ENCODE peak calls at places on chromosomes 5 and 9, in seven cellular contexts. One of them, this sample, is unnamed.
A peak's percentile ranks its signal among the peaks of the same experiment; 100 is the strongest.

GRCh38 chr9:108105885-108106284 is 616.3 kb upstream of the KLF4 start:
- DNase-seq in CD8-positive, alpha-beta T cell: no peak
- DNase-seq in fibroblast of pulmonary artery: no peak
- DNase-seq in lower leg skin: no peak
- DNase-seq in naive thymus-derived CD4-positive, alpha-beta T cell: no peak
- DNase-seq in brain microvascular endothelial cell: no peak
- DNase-seq in lower lobe of right lung: no peak
- DNase-seq in this sample: no peak

GRCh38 chr5:33235824-33236223 is 204.9 kb upstream of the TARS1 start:
- DNase-seq in fibroblast of pulmonary artery: no peak
- DNase-seq in brain microvascular endothelial cell: no peak
- DNase-seq in lower leg skin: no peak
- DNase-seq in naive thymus-derived CD4-positive, alpha-beta T cell: no peak
- DNase-seq in lower lobe of right lung: no peak
- DNase-seq in CD8-positive, alpha-beta T cell: no peak
- DNase-seq in this sample: no peak

GRCh38 chr5:19492861-19493260 is 495.1 kb downstream of the CDH18 start:
- DNase-seq in lower leg skin: no peak
- DNase-seq in naive thymus-derived CD4-positive, alpha-beta T cell: no peak
- DNase-seq in fibroblast of pulmonary artery: no peak
- DNase-seq in CD8-positive, alpha-beta T cell: no peak
- DNase-seq in lower lobe of right lung: no peak
- DNase-seq in brain microvascular endothelial cell: no peak
- DNase-seq in this sample: no peak

GRCh38 chr5:103562453-103563157 is at the start of gene NUDT12:
- DNase-seq in lower leg skin: peak; percentile 91
- DNase-seq in brain microvascular endothelial cell: peak; percentile 75
- DNase-seq in naive thymus-derived CD4-positive, alpha-beta T cell: peak; percentile 31
- DNase-seq in lower lobe of right lung: peak; percentile 71
- DNase-seq in CD8-positive, alpha-beta T cell: no peak
- DNase-seq in fibroblast of pulmonary artery: peak; percentile 80
- DNase-seq in this sample: peak; percentile 20

GRCh38 chr9:101098392-101098791 is 69.9 kb downstream of the PLPPR1 start:
- DNase-seq in lower lobe of right lung: no peak
- DNase-seq in brain microvascular endothelial cell: no peak
- DNase-seq in CD8-positive, alpha-beta T cell: no peak
- DNase-seq in fibroblast of pulmonary artery: no peak
- DNase-seq in naive thymus-derived CD4-positive, alpha-beta T cell: no peak
- DNase-seq in lower leg skin: no peak
- DNase-seq in this sample: no peak

GRCh38 chr9:2934883-2935282 is 91.0 kb upstream of the PUM3 start:
- DNase-seq in lower leg skin: no peak
- DNase-seq in lower lobe of right lung: no peak
- DNase-seq in naive thymus-derived CD4-positive, alpha-beta T cell: no peak
- DNase-seq in CD8-positive, alpha-beta T cell: no peak
- DNase-seq in fibroblast of pulmonary artery: no peak
- DNase-seq in brain microvascular endothelial cell: no peak
- DNase-seq in this sample: no peak

GRCh38 chr5:87347841-87348240 is 64.9 kb downstream of the CCNH start:
- DNase-seq in naive thymus-derived CD4-positive, alpha-beta T cell: no peak
- DNase-seq in CD8-positive, alpha-beta T cell: no peak
- DNase-seq in lower leg skin: no peak
- DNase-seq in brain microvascular endothelial cell: no peak
- DNase-seq in fibroblast of pulmonary artery: no peak
- DNase-seq in lower lobe of right lung: no peak
- DNase-seq in this sample: peak; percentile 41

GRCh38 chr5:68953885-68954617 is 139.8 kb upstream of the SLC30A5 start:
- DNase-seq in CD8-positive, alpha-beta T cell: no peak
- DNase-seq in fibroblast of pulmonary artery: peak; percentile 48
- DNase-seq in lower leg skin: no peak
- DNase-seq in naive thymus-derived CD4-positive, alpha-beta T cell: no peak
- DNase-seq in brain microvascular endothelial cell: no peak
- DNase-seq in lower lobe of right lung: no peak
- DNase-seq in this sample: no peak

GRCh38 chr5:171521219-171521633 is 101.8 kb downstream of the FGF18 start:
- DNase-seq in naive thymus-derived CD4-positive, alpha-beta T cell: no peak
- DNase-seq in lower lobe of right lung: no peak
- DNase-seq in fibroblast of pulmonary artery: peak; percentile 84
- DNase-seq in brain microvascular endothelial cell: peak; percentile 84
- DNase-seq in CD8-positive, alpha-beta T cell: no peak
- DNase-seq in lower leg skin: no peak
- DNase-seq in this sample: peak; percentile 76

GRCh38 chr5:118580959-118581358 is 407.4 kb downstream of the DTWD2 start:
- DNase-seq in lower leg skin: no peak
- DNase-seq in naive thymus-derived CD4-positive, alpha-beta T cell: no peak
- DNase-seq in fibroblast of pulmonary artery: no peak
- DNase-seq in CD8-positive, alpha-beta T cell: no peak
- DNase-seq in lower lobe of right lung: no peak
- DNase-seq in brain microvascular endothelial cell: no peak
- DNase-seq in this sample: no peak

GRCh38 chr5:92329759-92330158 is 946.6 kb upstream of the ARRDC3 start:
- DNase-seq in brain microvascular endothelial cell: no peak
- DNase-seq in naive thymus-derived CD4-positive, alpha-beta T cell: no peak
- DNase-seq in CD8-positive, alpha-beta T cell: no peak
- DNase-seq in lower lobe of right lung: no peak
- DNase-seq in lower leg skin: no peak
- DNase-seq in fibroblast of pulmonary artery: no peak
- DNase-seq in this sample: no peak

GRCh38 chr5:178370102-178370501 is 137.5 kb upstream of the PHYKPL start:
- DNase-seq in brain microvascular endothelial cell: no peak
- DNase-seq in naive thymus-derived CD4-positive, alpha-beta T cell: no peak
- DNase-seq in fibroblast of pulmonary artery: no peak
- DNase-seq in lower leg skin: no peak
- DNase-seq in CD8-positive, alpha-beta T cell: no peak
- DNase-seq in lower lobe of right lung: no peak
- DNase-seq in this sample: no peak

GRCh38 chr9:35750256-35750531 is 1.1 kb downstream of the RGP1 start:
- DNase-seq in fibroblast of pulmonary artery: no peak
- DNase-seq in naive thymus-derived CD4-positive, alpha-beta T cell: no peak
- DNase-seq in brain microvascular endothelial cell: no peak
- DNase-seq in lower lobe of right lung: no peak
- DNase-seq in lower leg skin: no peak
- DNase-seq in CD8-positive, alpha-beta T cell: no peak
- DNase-seq in this sample: no peak
- H3K4me3 ChIP-seq in fibroblast of pulmonary artery: peak overlapping the region; percentile 94
- H3K4me3 ChIP-seq in naive thymus-derived CD4-positive, alpha-beta T cell: peak overlapping the region; percentile 84
- H3K4me3 ChIP-seq in brain microvascular endothelial cell: peak overlapping the region; percentile 85
- H3K4me3 ChIP-seq in lower lobe of right lung: peak overlapping the region; percentile 95
- H3K4me3 ChIP-seq in lower leg skin: no peak overlapping the region
- H3K4me3 ChIP-seq in CD8-positive, alpha-beta T cell: peak overlapping the region; percentile 80
- H3K4me3 ChIP-seq in this sample: peak overlapping the region; percentile 97

GRCh38 chr5:174608631-174609097 is 115.7 kb upstream of the MSX2 start:
- DNase-seq in brain microvascular endothelial cell: no peak
- DNase-seq in lower lobe of right lung: peak; percentile 85
- DNase-seq in CD8-positive, alpha-beta T cell: no peak
- DNase-seq in naive thymus-derived CD4-positive, alpha-beta T cell: no peak
- DNase-seq in fibroblast of pulmonary artery: no peak
- DNase-seq in lower leg skin: peak; percentile 90
- DNase-seq in this sample: peak; percentile 97
- H3K4me3 ChIP-seq in brain microvascular endothelial cell: no peak overlapping the region
- H3K4me3 ChIP-seq in lower lobe of right lung: no peak overlapping the region
- H3K4me3 ChIP-seq in CD8-positive, alpha-beta T cell: no peak overlapping the region
- H3K4me3 ChIP-seq in naive thymus-derived CD4-positive, alpha-beta T cell: no peak overlapping the region
- H3K4me3 ChIP-seq in fibroblast of pulmonary artery: no peak overlapping the region
- H3K4me3 ChIP-seq in lower leg skin: no peak overlapping the region
- H3K4me3 ChIP-seq in this sample: no peak overlapping the region

GRCh38 chr5:1029945-1030625 is 21.5 kb downstream of the NKD2 start:
- DNase-seq in lower lobe of right lung: no peak
- DNase-seq in brain microvascular endothelial cell: no peak
- DNase-seq in fibroblast of pulmonary artery: no peak
- DNase-seq in CD8-positive, alpha-beta T cell: no peak
- DNase-seq in naive thymus-derived CD4-positive, alpha-beta T cell: no peak
- DNase-seq in lower leg skin: peak; percentile 70
- DNase-seq in this sample: no peak
- H3K4me3 ChIP-seq in lower lobe of right lung: no peak overlapping the region
- H3K4me3 ChIP-seq in brain microvascular endothelial cell: no peak overlapping the region
- H3K4me3 ChIP-seq in fibroblast of pulmonary artery: no peak overlapping the region
- H3K4me3 ChIP-seq in CD8-positive, alpha-beta T cell: no peak overlapping the region
- H3K4me3 ChIP-seq in naive thymus-derived CD4-positive, alpha-beta T cell: no peak overlapping the region
- H3K4me3 ChIP-seq in lower leg skin: no peak overlapping the region
- H3K4me3 ChIP-seq in this sample: no peak overlapping the region

DNA sequence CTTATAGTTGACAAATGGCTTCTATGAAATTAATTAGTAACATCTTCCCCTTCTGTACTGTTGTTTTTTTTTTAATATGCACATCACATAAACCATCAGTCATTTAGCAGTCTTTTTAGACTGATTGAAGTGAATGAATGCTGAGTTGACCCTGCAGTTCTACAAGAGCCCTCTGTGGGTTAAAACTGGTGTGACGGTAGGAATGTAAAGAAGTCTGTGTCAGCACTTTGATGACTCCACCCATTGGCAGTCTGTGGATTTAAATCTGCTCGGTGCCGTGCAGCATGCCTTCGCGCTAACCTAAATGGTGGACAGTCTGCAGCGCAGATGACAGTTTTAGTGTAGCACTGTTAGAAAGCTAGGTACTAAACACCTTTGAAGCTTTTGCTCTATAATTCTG is 3.1 kb downstream of the GTF3C4 start:
- DNase-seq in fibroblast of pulmonary artery: peak; percentile 61
- DNase-seq in lower lobe of right lung: no peak
- DNase-seq in brain microvascular endothelial cell: peak; percentile 57
- DNase-seq in CD8-positive, alpha-beta T cell: no peak
- DNase-seq in naive thymus-derived CD4-positive, alpha-beta T cell: no peak
- DNase-seq in lower leg skin: no peak
- DNase-seq in this sample: peak; percentile 63
- H3K4me3 ChIP-seq in fibroblast of pulmonary artery: no peak overlapping the region
- H3K4me3 ChIP-seq in lower lobe of right lung: no peak overlapping the region
- H3K4me3 ChIP-seq in brain microvascular endothelial cell: no peak overlapping the region
- H3K4me3 ChIP-seq in CD8-positive, alpha-beta T cell: no peak overlapping the region
- H3K4me3 ChIP-seq in naive thymus-derived CD4-positive, alpha-beta T cell: no peak overlapping the region
- H3K4me3 ChIP-seq in lower leg skin: no peak overlapping the region
- H3K4me3 ChIP-seq in this sample: no peak overlapping the region

DNA sequence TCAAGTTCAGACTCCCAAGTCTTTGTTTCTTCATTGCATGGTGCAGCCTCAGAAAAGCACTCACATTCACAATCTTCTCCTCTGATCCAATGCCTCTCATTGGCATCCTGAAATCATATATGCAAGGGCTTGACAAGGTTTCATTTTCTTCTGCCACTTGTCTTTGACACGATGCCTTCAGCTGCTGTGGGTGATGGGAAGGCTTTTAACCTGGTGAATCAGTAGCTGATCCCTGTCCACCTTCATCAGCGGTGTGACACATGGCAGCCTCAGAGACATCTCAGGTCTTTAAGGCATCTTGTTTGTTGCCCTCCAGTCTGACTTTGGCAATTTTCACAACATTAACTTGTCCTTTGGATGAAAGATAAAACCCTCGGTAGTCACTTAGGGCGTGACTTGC is 147.2 kb downstream of the PRELID2 start:
- DNase-seq in fibroblast of pulmonary artery: no peak
- DNase-seq in CD8-positive, alpha-beta T cell: no peak
- DNase-seq in brain microvascular endothelial cell: no peak
- DNase-seq in lower leg skin: no peak
- DNase-seq in naive thymus-derived CD4-positive, alpha-beta T cell: no peak
- DNase-seq in lower lobe of right lung: no peak
- DNase-seq in this sample: no peak
- H3K4me3 ChIP-seq in fibroblast of pulmonary artery: no peak overlapping the region
- H3K4me3 ChIP-seq in CD8-positive, alpha-beta T cell: no peak overlapping the region
- H3K4me3 ChIP-seq in brain microvascular endothelial cell: no peak overlapping the region
- H3K4me3 ChIP-seq in lower leg skin: no peak overlapping the region
- H3K4me3 ChIP-seq in naive thymus-derived CD4-positive, alpha-beta T cell: no peak overlapping the region
- H3K4me3 ChIP-seq in lower lobe of right lung: no peak overlapping the region
- H3K4me3 ChIP-seq in this sample: no peak overlapping the region

GRCh38 chr5:77180167-77181081 is 30.1 kb upstream of the PDE8B start:
- DNase-seq in fibroblast of pulmonary artery: no peak
- DNase-seq in brain microvascular endothelial cell: no peak
- DNase-seq in lower lobe of right lung: peak; percentile 48
- DNase-seq in lower leg skin: no peak
- DNase-seq in CD8-positive, alpha-beta T cell: no peak
- DNase-seq in naive thymus-derived CD4-positive, alpha-beta T cell: no peak
- DNase-seq in this sample: no peak
- H3K4me3 ChIP-seq in fibroblast of pulmonary artery: no peak overlapping the region
- H3K4me3 ChIP-seq in brain microvascular endothelial cell: peak overlapping the region; percentile 46
- H3K4me3 ChIP-seq in lower lobe of right lung: peak overlapping the region; percentile 50
- H3K4me3 ChIP-seq in lower leg skin: peak overlapping the region; percentile 7
- H3K4me3 ChIP-seq in CD8-positive, alpha-beta T cell: no peak overlapping the region
- H3K4me3 ChIP-seq in naive thymus-derived CD4-positive, alpha-beta T cell: no peak overlapping the region
- H3K4me3 ChIP-seq in this sample: peak overlapping the region; percentile 43

GRCh38 chr5:123485275-123485674 is 26.7 kb upstream of the CSNK1G3 start:
- DNase-seq in brain microvascular endothelial cell: no peak
- DNase-seq in naive thymus-derived CD4-positive, alpha-beta T cell: no peak
- DNase-seq in fibroblast of pulmonary artery: no peak
- DNase-seq in lower lobe of right lung: no peak
- DNase-seq in CD8-positive, alpha-beta T cell: no peak
- DNase-seq in lower leg skin: no peak
- DNase-seq in this sample: no peak

GRCh38 chr5:123490974-123491373 is 21.0 kb upstream of the CSNK1G3 start:
- DNase-seq in lower leg skin: no peak
- DNase-seq in lower lobe of right lung: no peak
- DNase-seq in brain microvascular endothelial cell: no peak
- DNase-seq in CD8-positive, alpha-beta T cell: no peak
- DNase-seq in fibroblast of pulmonary artery: no peak
- DNase-seq in naive thymus-derived CD4-positive, alpha-beta T cell: no peak
- DNase-seq in this sample: no peak

GRCh38 chr5:123482258-123482657 is 29.7 kb upstream of the CSNK1G3 start:
- DNase-seq in CD8-positive, alpha-beta T cell: no peak
- DNase-seq in brain microvascular endothelial cell: peak; percentile 11
- DNase-seq in fibroblast of pulmonary artery: no peak
- DNase-seq in naive thymus-derived CD4-positive, alpha-beta T cell: no peak
- DNase-seq in lower leg skin: no peak
- DNase-seq in lower lobe of right lung: no peak
- DNase-seq in this sample: no peak

GRCh38 chr5:123483446-123484077 is 28.4 kb upstream of the CSNK1G3 start:
- DNase-seq in naive thymus-derived CD4-positive, alpha-beta T cell: no peak
- DNase-seq in CD8-positive, alpha-beta T cell: no peak
- DNase-seq in lower leg skin: no peak
- DNase-seq in brain microvascular endothelial cell: peak; percentile 55
- DNase-seq in lower lobe of right lung: no peak
- DNase-seq in fibroblast of pulmonary artery: no peak
- DNase-seq in this sample: no peak

GRCh38 chr5:123487298-123487697 is 24.7 kb upstream of the CSNK1G3 start:
- DNase-seq in CD8-positive, alpha-beta T cell: no peak
- DNase-seq in fibroblast of pulmonary artery: peak; percentile 34
- DNase-seq in lower leg skin: no peak
- DNase-seq in lower lobe of right lung: no peak
- DNase-seq in naive thymus-derived CD4-positive, alpha-beta T cell: no peak
- DNase-seq in brain microvascular endothelial cell: peak; percentile 5
- DNase-seq in this sample: no peak
- H3K4me3 ChIP-seq in CD8-positive, alpha-beta T cell: no peak overlapping the region
- H3K4me3 ChIP-seq in fibroblast of pulmonary artery: no peak overlapping the region
- H3K4me3 ChIP-seq in lower leg skin: no peak overlapping the region
- H3K4me3 ChIP-seq in lower lobe of right lung: no peak overlapping the region
- H3K4me3 ChIP-seq in naive thymus-derived CD4-positive, alpha-beta T cell: no peak overlapping the region
- H3K4me3 ChIP-seq in brain microvascular endothelial cell: no peak overlapping the region
- H3K4me3 ChIP-seq in this sample: no peak overlapping the region